ENCODE peak calls at places on chromosome 7, in four cellular contexts. M is esophagus muscularis mucosa, V is cardiac muscle cell, J is A673. A is an unnamed sample. For H3K27me3, the result is how much of the 10 kb centered on the place peaks cover.

GRCh38 chr7:155637155-155637554 is 7.3 kb upstream of the RBM33 start:
- DNase-seq in J (no peak), M (no peak), V (no peak), A (no peak)

GRCh38 chr7:148480479-148481146 is 110.0 kb upstream of the C7orf33 start:
- DNase-seq in V (no peak), M (no peak), J (peak), A (no peak)

GRCh38 chr7:159125944-159126248 is 18.8 kb downstream of the VIPR2 start:
- DNase-seq in J (no peak), V (no peak), M (no peak), A (no peak)

GRCh38 chr7:68699090-68699711 is 899.1 kb upstream of the AUTS2 start:
- DNase-seq in V (no peak), M (no peak), J (no peak), A (no peak)

GRCh38 chr7:69277361-69277760 is 320.9 kb upstream of the AUTS2 start:
- DNase-seq in J (no peak), M (no peak), V (no peak), A (no peak)

GRCh38 chr7:102412548-102412947 is 16.4 kb downstream of the PRKRIP1 start:
- DNase-seq in J (peak), V (no peak), M (no peak), A (no peak)

GRCh38 chr7:143308632-143309031 is 7.3 kb upstream of the CLCN1 start:
- DNase-seq in M (no peak), V (no peak), J (no peak), A (no peak)

GRCh38 chr7:17401806-17402627 is 103.6 kb downstream of the AHR start:
- DNase-seq in V (no peak), M (no peak), J (no peak), A (no peak)

GRCh38 chr7:43480581-43480980 is 102.3 kb upstream of the STK17A start:
- DNase-seq in J (no peak), V (no peak), M (peak), A (peak)

GRCh38 chr7:136868496-136869005 is at the start of gene CHRM2:
- DNase-seq in V (peak), J (peak), M (no peak), A (no peak)

GRCh38 chr7:119514326-119514725 is 758.6 kb upstream of the KCND2 start:
- DNase-seq in M (no peak), V (no peak), J (no peak), A (peak)

GRCh38 chr7:16062269-16062668 is 359.1 kb downstream of the CRPPA start:
- DNase-seq in V (no peak), M (no peak), J (no peak), A (no peak)

GRCh38 chr7:154347867-154348266 is 295.7 kb downstream of the DPP6 start:
- DNase-seq in V (no peak), J (no peak), M (no peak), A (no peak)

GRCh38 chr7:80210400-80210799 is 75.8 kb downstream of the GNAI1 start:
- DNase-seq in J (no peak), V (no peak), M (no peak), A (no peak)

GRCh38 chr7:24821045-24821853 is 64.0 kb upstream of the GSDME start:
- DNase-seq in J (peak), V (no peak), M (no peak), A (peak)

GRCh38 chr7:27994639-27995038 is 186.0 kb downstream of the JAZF1 start:
- DNase-seq in J (peak), M (no peak), V (no peak), A (no peak)

GRCh38 chr7:117034851-117035462 is 81.7 kb downstream of the ST7 start:
- DNase-seq in M (no peak), J (peak), V (no peak), A (no peak)

GRCh38 chr7:6613706-6614105 is 1.7 kb upstream of the ZNF853 start:
- DNase-seq in V (no peak), M (no peak), J (no peak), A (no peak)

GRCh38 chr7:11557627-11558026 is 274.4 kb downstream of the THSD7A start:
- DNase-seq in J (peak), M (no peak), V (peak), A (peak)

GRCh38 chr7:158614695-158615094 is 27.1 kb upstream of the PTPRN2 start:
- DNase-seq in J (no peak), V (no peak), M (no peak), A (peak)

GRCh38 chr7:83366629-83367028 is 203.9 kb upstream of the PCLO start:
- DNase-seq in V (no peak), M (no peak), J (peak), A (no peak)

GRCh38 chr7:32063614-32064013 is 6.6 kb downstream of the PDE1C start:
- DNase-seq in M (no peak), J (no peak), V (no peak), A (no peak)

GRCh38 chr7:11726251-11727155 is 105.5 kb downstream of the THSD7A start:
- DNase-seq in M (no peak), J (no peak), V (no peak), A (peak)

GRCh38 chr7:55157347-55158105 is 138.7 kb downstream of the EGFR start:
- DNase-seq in V (peak), J (no peak), M (no peak), A (no peak)

GRCh38 chr7:43758029-43758860 is at the start of gene BLVRA:
- DNase-seq in V (peak), J (peak), M (peak), A (no peak)

DNA sequence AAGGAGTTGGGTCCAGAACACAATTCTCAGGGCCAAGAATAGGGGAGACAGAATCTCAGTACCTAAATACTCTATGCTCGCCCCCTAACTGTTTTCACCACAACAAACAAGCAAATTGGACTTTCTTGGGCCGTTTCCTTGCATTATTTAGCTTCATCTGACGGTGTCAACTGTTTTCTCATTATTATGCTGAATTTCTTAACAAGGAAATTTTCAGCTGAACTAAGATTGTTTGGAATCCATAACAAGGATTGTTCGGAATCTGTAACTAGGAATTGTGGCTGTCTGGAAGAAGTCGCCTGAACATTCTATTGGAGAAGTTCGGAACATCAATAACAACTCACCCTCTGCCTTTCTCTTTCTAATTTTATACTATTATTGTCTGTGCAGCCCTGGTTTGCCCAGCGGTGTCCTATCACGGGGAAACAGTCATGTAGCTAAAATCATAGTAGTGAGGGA is 15.5 kb upstream of the DLX6 start:
- DNase-seq in M (no peak), V (no peak), J (no peak), A (no peak)
- H3K27me3 ChIP-seq in M (half or more), V (half or more), J (under half), A (under half)

DNA sequence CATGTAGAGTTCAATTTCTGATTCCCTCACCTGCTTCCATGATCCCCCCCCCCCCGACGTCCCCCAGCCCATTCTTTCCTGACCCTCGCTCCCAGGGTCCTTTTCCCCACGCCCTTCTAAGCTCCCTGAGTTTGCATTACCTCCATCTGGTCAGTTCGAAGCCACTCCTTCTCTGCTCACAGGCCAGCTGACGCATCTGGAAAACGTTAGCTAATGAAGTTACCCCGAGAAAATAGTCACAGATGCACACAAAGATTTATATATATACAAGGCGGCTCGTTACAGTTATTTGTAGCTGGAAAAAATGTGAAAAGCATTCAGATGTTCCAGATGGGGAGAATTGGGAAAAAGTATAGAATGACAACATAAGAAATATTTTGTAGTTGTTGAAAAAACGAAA is 630.0 kb upstream of the FOXK1 start:
- DNase-seq in J (no peak), V (no peak), M (no peak), A (no peak)
- H3K4me3 ChIP-seq in J (no peak), V (no peak), M (no peak), A (no peak)

GRCh38 chr7:134699021-134699818 is 52.6 kb downstream of the BPGM start:
- DNase-seq in J (no peak), M (no peak), V (no peak), A (no peak)

GRCh38 chr7:134697487-134697886 is 50.8 kb downstream of the BPGM start:
- DNase-seq in V (no peak), J (no peak), M (no peak), A (no peak)

GRCh38 chr7:134696261-134696660 is 49.6 kb downstream of the BPGM start:
- DNase-seq in M (no peak), J (no peak), V (no peak), A (no peak)

GRCh38 chr7:134699871-134700270 is 53.2 kb downstream of the BPGM start:
- DNase-seq in M (no peak), V (no peak), J (no peak), A (no peak)

DNA sequence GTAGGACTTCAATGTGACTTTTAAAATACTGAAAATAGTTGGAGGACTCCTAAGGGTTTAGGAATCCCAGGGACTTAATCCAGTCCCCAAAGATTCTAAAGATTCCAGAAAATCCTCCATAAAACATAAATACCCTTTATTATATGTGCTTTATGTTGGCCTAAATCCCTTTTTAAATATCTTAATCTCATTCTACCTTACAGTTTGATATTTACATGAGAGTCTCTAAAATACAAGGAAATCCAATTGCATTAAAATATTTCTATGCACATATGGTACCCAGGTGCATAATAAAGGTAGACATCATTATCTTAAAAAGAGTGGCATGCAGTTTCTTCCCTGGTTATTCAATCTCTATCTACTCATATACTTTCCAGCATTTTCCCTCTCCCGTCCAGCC is 51.8 kb downstream of the BPGM start:
- DNase-seq in M (no peak), J (no peak), V (no peak), A (no peak)
- H3K27me3 ChIP-seq in M (under half), J (under half), V (under half), A (under half)

GRCh38 chr7:93728292-93728691 is 153.8 kb upstream of the CALCR start:
- DNase-seq in J (no peak), V (no peak), M (no peak), A (peak)
- H3K4me3 ChIP-seq in J (no peak), V (no peak), M (no peak), A (no peak)

GRCh38 chr7:50959991-50960390 is 177.3 kb upstream of the GRB10 start:
- DNase-seq in V (no peak), M (peak), J (no peak), A (no peak)
- H3K27me3 ChIP-seq in V (under half), M (under half), J (under half), A (under half)

GRCh38 chr7:47782022-47782421 is 166.2 kb downstream of the PKD1L1 start:
- DNase-seq in M (peak), J (no peak), V (no peak), A (no peak)

GRCh38 chr7:47786557-47787248 is 161.6 kb downstream of the PKD1L1 start:
- DNase-seq in V (no peak), M (peak), J (peak), A (peak)

GRCh38 chr7:47782792-47783191 is 165.5 kb downstream of the PKD1L1 start:
- DNase-seq in J (no peak), M (peak), V (no peak), A (peak)

GRCh38 chr7:47785923-47786556 is 162.2 kb downstream of the PKD1L1 start:
- DNase-seq in J (no peak), V (no peak), M (peak), A (no peak)

DNA sequence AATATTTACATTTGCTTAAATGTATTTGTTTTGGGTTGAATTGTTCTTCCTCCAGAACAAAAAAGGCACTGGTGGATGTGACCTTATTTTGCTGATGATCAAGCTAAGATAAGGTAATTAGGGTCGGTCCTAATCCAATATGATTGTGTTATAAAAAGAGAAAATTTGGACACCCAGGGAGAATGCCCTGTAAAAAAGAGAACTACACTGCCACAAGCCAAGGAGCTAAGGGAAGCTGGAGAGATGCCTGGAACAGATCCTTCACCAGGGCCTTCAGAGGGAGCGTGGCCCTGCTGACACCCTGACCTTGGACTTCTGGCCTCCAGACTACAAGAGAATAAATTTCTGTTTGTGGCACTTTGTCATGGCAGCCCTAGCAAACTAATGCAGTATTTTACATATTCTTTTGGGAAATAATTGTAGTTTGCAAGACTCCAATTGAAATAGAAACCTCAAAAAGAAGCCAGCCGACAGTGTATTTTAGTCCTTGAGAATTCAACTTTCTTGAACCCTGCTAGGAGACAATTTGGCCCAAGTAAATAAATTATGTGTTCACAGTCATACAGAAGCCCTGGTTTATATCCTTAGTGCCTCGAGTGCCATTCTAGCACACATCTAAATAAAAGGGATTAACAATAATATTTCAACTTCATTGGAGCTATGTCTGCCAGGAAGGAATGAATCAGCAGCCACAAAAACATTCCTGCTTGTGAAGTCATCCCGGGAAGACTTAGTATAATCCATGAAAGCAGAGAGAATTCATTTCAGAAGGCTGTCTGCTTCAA is 164.6 kb downstream of the PKD1L1 start:
- DNase-seq in J (peak), M (peak), V (no peak), A (peak)
- H3K4me3 ChIP-seq in J (no peak), M (no peak), V (no peak), A (no peak)

DNA sequence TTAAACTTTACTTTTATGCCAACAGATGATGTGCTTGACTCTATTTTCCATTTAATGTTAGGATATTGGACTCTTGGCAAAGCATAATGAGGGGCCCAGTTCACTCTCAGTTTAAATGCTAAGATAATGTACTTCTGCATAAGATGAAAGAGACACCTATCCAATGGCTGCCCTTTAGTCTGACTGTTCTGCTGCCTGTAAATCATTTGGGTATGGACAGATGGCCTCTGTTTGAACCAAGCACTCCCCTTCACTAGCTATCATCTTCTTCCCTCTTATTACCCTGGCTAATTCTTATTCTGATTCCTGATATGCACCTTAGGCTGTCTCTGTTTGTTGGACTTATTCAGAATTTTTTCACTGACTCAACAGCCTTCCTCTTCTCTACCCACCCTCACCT is 72.1 kb downstream of the SEM1 start:
- DNase-seq in J (no peak), M (no peak), V (no peak), A (no peak)
- H3K27me3 ChIP-seq in J (under half), M (under half), V (under half), A (under half)